ENCODE peak calls at places on chromosomes 16 and 17, in four cellular contexts. D is left cardiac atrium, E is mucosa of descending colon, R is heart right ventricle. T is an unnamed sample.

GRCh38 chr16:1105888-1106620 is 10.0 kb upstream of the C1QTNF8 start:
- ATAC-seq in R (peak; percentile 54), D (peak; percentile 82), E (peak; percentile 72), T (peak; percentile 57)

GRCh38 chr16:27588052-27588451 is 38.1 kb downstream of the KATNIP start:
- ATAC-seq in R (no peak), E (no peak), D (no peak), T (no peak)

GRCh38 chr17:77634710-77635109 is 323.8 kb upstream of the TNRC6C start:
- ATAC-seq in D (no peak), R (no peak), E (no peak), T (peak; percentile 95)

GRCh38 chr16:74461826-74462225 is 40.5 kb upstream of the CLEC18B start:
- ATAC-seq in E (no peak), R (no peak), D (no peak), T (no peak)

GRCh38 chr17:82839617-82840292 is at the start of gene ZNF750:
- ATAC-seq in R (no peak), E (no peak), D (no peak), T (no peak)

GRCh38 chr17:27522028-27522639 is 65.9 kb downstream of the KSR1 start:
- ATAC-seq in D (no peak), R (no peak), E (no peak), T (no peak)

GRCh38 chr16:73853968-73854367 is 442.6 kb upstream of the PSMD7 start:
- ATAC-seq in R (no peak), E (peak; percentile 68), D (no peak), T (no peak)

GRCh38 chr17:6862122-6862521 is 30.6 kb upstream of the TEKT1 start:
- ATAC-seq in D (no peak), R (no peak), E (no peak), T (no peak)

GRCh38 chr17:746783-747629 is 5.1 kb downstream of the GEMIN4 start:
- ATAC-seq in D (no peak), R (no peak), E (no peak), T (no peak)

GRCh38 chr16:12321363-12321762 is 344.8 kb downstream of the SNX29 start:
- ATAC-seq in D (no peak), R (no peak), E (no peak), T (no peak)

GRCh38 chr16:29899516-29900101 is at the start of gene SEZ6L2:
- ATAC-seq in E (peak; percentile 94), D (peak; percentile 70), R (peak; percentile 50), T (peak; percentile 19)

GRCh38 chr16:85839681-85840240 is 40.3 kb downstream of the COX4I1 start:
- ATAC-seq in R (no peak), D (no peak), E (no peak), T (no peak)

GRCh38 chr16:5509336-5509735 is 411.7 kb upstream of the EEF2KMT start:
- ATAC-seq in E (no peak), D (no peak), R (no peak), T (no peak)